ENCODE peak calls at places on chromosomes 3 and 15, in eight cellular contexts. One of them, this sample, is unnamed.

GRCh38 chr3:23314981-23315805 is 112.1 kb downstream of the UBE2E2 start:
- DNase-seq in activated CD8-positive, alpha-beta T cell treated with anti-CD3 and anti-CD28 coated beads for 36 hours: no peak
- DNase-seq in NCI-H1417: no peak
- DNase-seq in mesenteric fat pad: no peak
- DNase-seq in ELR: no peak
- DNase-seq in right cardiac atrium: no peak
- DNase-seq in Daoy: no peak
- DNase-seq in GM20000: no peak
- DNase-seq in this sample: no peak

GRCh38 chr3:160661660-160662059 is 15.3 kb upstream of the ARL14 start:
- DNase-seq in activated CD8-positive, alpha-beta T cell treated with anti-CD3 and anti-CD28 coated beads for 36 hours: no peak
- DNase-seq in right cardiac atrium: no peak
- DNase-seq in GM20000: no peak
- DNase-seq in mesenteric fat pad: no peak
- DNase-seq in ELR: peak
- DNase-seq in Daoy: peak
- DNase-seq in NCI-H1417: peak
- DNase-seq in this sample: no peak

GRCh38 chr3:48697952-48698351 is 12.2 kb upstream of the NCKIPSD start:
- DNase-seq in ELR: no peak
- DNase-seq in right cardiac atrium: no peak
- DNase-seq in Daoy: no peak
- DNase-seq in mesenteric fat pad: no peak
- DNase-seq in GM20000: no peak
- DNase-seq in activated CD8-positive, alpha-beta T cell treated with anti-CD3 and anti-CD28 coated beads for 36 hours: no peak
- DNase-seq in NCI-H1417: no peak
- DNase-seq in this sample: no peak

GRCh38 chr3:182837855-182838454 is 44.7 kb downstream of the ATP11B start:
- DNase-seq in Daoy: no peak
- DNase-seq in activated CD8-positive, alpha-beta T cell treated with anti-CD3 and anti-CD28 coated beads for 36 hours: no peak
- DNase-seq in mesenteric fat pad: no peak
- DNase-seq in NCI-H1417: no peak
- DNase-seq in ELR: peak
- DNase-seq in GM20000: no peak
- DNase-seq in right cardiac atrium: no peak
- DNase-seq in this sample: no peak

GRCh38 chr3:119015942-119016341 is 18.7 kb downstream of the IGSF11 start:
- DNase-seq in ELR: no peak
- DNase-seq in activated CD8-positive, alpha-beta T cell treated with anti-CD3 and anti-CD28 coated beads for 36 hours: no peak
- DNase-seq in right cardiac atrium: no peak
- DNase-seq in Daoy: no peak
- DNase-seq in GM20000: no peak
- DNase-seq in mesenteric fat pad: no peak
- DNase-seq in NCI-H1417: no peak
- DNase-seq in this sample: no peak

GRCh38 chr3:186255703-186256331 is 106.2 kb downstream of the DGKG start:
- DNase-seq in NCI-H1417: peak
- DNase-seq in mesenteric fat pad: no peak
- DNase-seq in ELR: no peak
- DNase-seq in Daoy: no peak
- DNase-seq in GM20000: peak
- DNase-seq in right cardiac atrium: no peak
- DNase-seq in activated CD8-positive, alpha-beta T cell treated with anti-CD3 and anti-CD28 coated beads for 36 hours: peak
- DNase-seq in this sample: peak

GRCh38 chr15:85047271-85047948 is 65.8 kb downstream of the PDE8A start:
- DNase-seq in Daoy: peak
- DNase-seq in activated CD8-positive, alpha-beta T cell treated with anti-CD3 and anti-CD28 coated beads for 36 hours: peak
- DNase-seq in NCI-H1417: no peak
- DNase-seq in mesenteric fat pad: no peak
- DNase-seq in GM20000: peak
- DNase-seq in ELR: peak
- DNase-seq in right cardiac atrium: peak
- DNase-seq in this sample: no peak

GRCh38 chr15:101037090-101037830 is 118.1 kb downstream of the LRRK1 start:
- DNase-seq in ELR: no peak
- DNase-seq in activated CD8-positive, alpha-beta T cell treated with anti-CD3 and anti-CD28 coated beads for 36 hours: no peak
- DNase-seq in Daoy: no peak
- DNase-seq in mesenteric fat pad: peak
- DNase-seq in NCI-H1417: no peak
- DNase-seq in GM20000: no peak
- DNase-seq in right cardiac atrium: no peak
- DNase-seq in this sample: peak

GRCh38 chr15:45456212-45457106 is 66.1 kb downstream of the SLC30A4 start:
- DNase-seq in ELR: peak
- DNase-seq in Daoy: peak
- DNase-seq in mesenteric fat pad: no peak
- DNase-seq in NCI-H1417: no peak
- DNase-seq in activated CD8-positive, alpha-beta T cell treated with anti-CD3 and anti-CD28 coated beads for 36 hours: peak
- DNase-seq in GM20000: peak
- DNase-seq in right cardiac atrium: peak
- DNase-seq in this sample: peak

GRCh38 chr3:167684389-167684993 is 30.7 kb upstream of the WDR49 start:
- DNase-seq in GM20000: peak
- DNase-seq in ELR: peak
- DNase-seq in NCI-H1417: peak
- DNase-seq in Daoy: peak
- DNase-seq in right cardiac atrium: no peak
- DNase-seq in mesenteric fat pad: no peak
- DNase-seq in activated CD8-positive, alpha-beta T cell treated with anti-CD3 and anti-CD28 coated beads for 36 hours: peak
- DNase-seq in this sample: no peak

GRCh38 chr3:123949606-123950005 is 11.4 kb downstream of the CCDC14 start:
- DNase-seq in right cardiac atrium: no peak
- DNase-seq in Daoy: no peak
- DNase-seq in activated CD8-positive, alpha-beta T cell treated with anti-CD3 and anti-CD28 coated beads for 36 hours: no peak
- DNase-seq in GM20000: no peak
- DNase-seq in ELR: peak
- DNase-seq in NCI-H1417: no peak
- DNase-seq in mesenteric fat pad: no peak
- DNase-seq in this sample: no peak

GRCh38 chr15:81018197-81018596 is 17.5 kb downstream of the TLNRD1 start:
- DNase-seq in activated CD8-positive, alpha-beta T cell treated with anti-CD3 and anti-CD28 coated beads for 36 hours: no peak
- DNase-seq in Daoy: no peak
- DNase-seq in NCI-H1417: no peak
- DNase-seq in GM20000: no peak
- DNase-seq in mesenteric fat pad: no peak
- DNase-seq in ELR: no peak
- DNase-seq in right cardiac atrium: no peak
- DNase-seq in this sample: no peak

GRCh38 chr15:56739474-56739873 is 6.2 kb upstream of the ZNF280D start:
- DNase-seq in GM20000: no peak
- DNase-seq in activated CD8-positive, alpha-beta T cell treated with anti-CD3 and anti-CD28 coated beads for 36 hours: no peak
- DNase-seq in right cardiac atrium: no peak
- DNase-seq in mesenteric fat pad: no peak
- DNase-seq in NCI-H1417: no peak
- DNase-seq in ELR: no peak
- DNase-seq in Daoy: no peak
- DNase-seq in this sample: no peak

GRCh38 chr15:65949482-65949881 is 80.2 kb downstream of the RAB11A start:
- DNase-seq in Daoy: no peak
- DNase-seq in ELR: no peak
- DNase-seq in mesenteric fat pad: no peak
- DNase-seq in GM20000: no peak
- DNase-seq in NCI-H1417: no peak
- DNase-seq in activated CD8-positive, alpha-beta T cell treated with anti-CD3 and anti-CD28 coated beads for 36 hours: no peak
- DNase-seq in right cardiac atrium: no peak
- DNase-seq in this sample: no peak

GRCh38 chr15:64845183-64845611 is 3.5 kb downstream of the PLEKHO2 start:
- DNase-seq in activated CD8-positive, alpha-beta T cell treated with anti-CD3 and anti-CD28 coated beads for 36 hours: no peak
- DNase-seq in GM20000: no peak
- DNase-seq in right cardiac atrium: peak
- DNase-seq in Daoy: no peak
- DNase-seq in NCI-H1417: no peak
- DNase-seq in mesenteric fat pad: no peak
- DNase-seq in ELR: no peak
- DNase-seq in this sample: no peak

This sample was measured in cardiac septum.